ENCODE peak calls at places on chromosomes 1 and 21, in five cellular contexts. C is stimulated activated naive CD4-positive, alpha-beta T cell; V is cardiac fibroblast; Y is H9; X is ELF-1. T is an unnamed sample.

GRCh38 chr1:107153033-107153432 is 12.2 kb downstream of the NTNG1 start:
- DNase-seq in X (no peak), V (no peak), Y (no peak), C (no peak), T (no peak)

GRCh38 chr1:234707641-234708040 is 97.7 kb upstream of the IRF2BP2 start:
- DNase-seq in C (no peak), V (peak), X (no peak), Y (no peak), T (no peak)

GRCh38 chr1:242847390-242847993 is 323.0 kb upstream of the PLD5 start:
- DNase-seq in C (no peak), X (no peak), Y (no peak), V (peak), T (no peak)

GRCh38 chr1:168864266-168864665 is 135.3 kb upstream of the DPT start:
- DNase-seq in X (no peak), V (no peak), Y (no peak), C (no peak), T (no peak)

GRCh38 chr1:1984560-1985070 is 19.0 kb downstream of the CFAP74 start:
- DNase-seq in C (no peak), V (no peak), Y (no peak), X (no peak), T (no peak)

GRCh38 chr1:983736-984475 is 2.0 kb upstream of the PERM1 start:
- DNase-seq in V (no peak), C (no peak), Y (no peak), X (no peak), T (no peak)

GRCh38 chr1:219963432-219963831 is 35.1 kb upstream of the SLC30A10 start:
- DNase-seq in Y (no peak), C (no peak), V (no peak), X (no peak), T (no peak)

GRCh38 chr1:55827350-55827749 is 612.2 kb upstream of the USP24 start:
- DNase-seq in V (peak), C (no peak), Y (no peak), X (peak), T (no peak)

GRCh38 chr1:46719689-46720088 is 775 bp upstream of the EFCAB14 start:
- DNase-seq in V (no peak), Y (peak), X (peak), C (no peak), T (no peak)

GRCh38 chr1:92749024-92749634 is 35.8 kb downstream of the EVI5 start:
- DNase-seq in V (peak), C (no peak), Y (peak), X (peak), T (no peak)

GRCh38 chr1:7298749-7299151 is 472.3 kb upstream of the VAMP3 start:
- DNase-seq in X (no peak), Y (no peak), C (no peak), V (peak), T (no peak)

GRCh38 chr1:151061012-151061401 is 810 bp downstream of the MLLT11 start:
- DNase-seq in X (peak), V (no peak), C (no peak), Y (no peak), T (no peak)

GRCh38 chr1:2556277-2557145 is at the start of gene TNFRSF14:
- DNase-seq in Y (no peak), X (no peak), C (peak), V (peak), T (no peak)

GRCh38 chr1:95035536-95035935 is 37.2 kb downstream of the ALG14 start:
- DNase-seq in C (no peak), Y (no peak), X (no peak), V (peak), T (no peak)

GRCh38 chr1:18902523-18903312 is at the start of gene ALDH4A1:
- DNase-seq in V (peak), X (peak), Y (peak), C (peak), T (peak)

GRCh38 chr1:205804605-205805004 is 8.4 kb downstream of the SLC41A1 start:
- DNase-seq in X (no peak), V (no peak), Y (no peak), C (no peak), T (no peak)

GRCh38 chr1:239349699-239350098 is 36.7 kb upstream of the CHRM3 start:
- DNase-seq in X (no peak), Y (no peak), V (no peak), C (no peak), T (no peak)

GRCh38 chr1:180769889-180770288 is 138.1 kb downstream of the XPR1 start:
- DNase-seq in Y (no peak), C (no peak), V (no peak), X (no peak), T (no peak)

GRCh38 chr21:45908536-45909237 is 72.9 kb upstream of the COL6A1 start:
- DNase-seq in V (no peak), C (no peak), Y (no peak), X (no peak), T (no peak)

GRCh38 chr1:223331929-223332328 is 32.0 kb downstream of the SUSD4 start:
- DNase-seq in X (no peak), Y (no peak), C (no peak), V (no peak), T (no peak)

GRCh38 chr1:145871994-145872411 is 13.1 kb upstream of the PIAS3 start:
- DNase-seq in X (peak), C (no peak), V (peak), Y (peak), T (no peak)

GRCh38 chr1:153525088-153525713 is 10.6 kb downstream of the S100A6 start:
- DNase-seq in X (peak), C (no peak), V (peak), Y (no peak), T (no peak)

GRCh38 chr1:229229721-229230135 is 41.2 kb upstream of the RAB4A start:
- DNase-seq in V (peak), X (no peak), C (no peak), Y (no peak), T (no peak)

T was measured in pulmonary artery endothelial cell.